ENCODE peak calls at places on chromosomes 4 and X, in seven cellular contexts. P is AG20443; H is fibroblast of the aortic adventitia; U is activated CD8-positive, alpha-beta memory T cell treated with anti-CD3 and anti-CD28 coated beads for 48 hours; W is neuronal stem cell; A is WTC11; J is H1. Y is an unnamed sample.

GRCh38 chr4:187606581-187606980 is 389.0 kb upstream of the ZFP42 start:
- DNase-seq in P (peak; percentile 52), H (peak; percentile 14), U (no peak), W (peak; percentile 44), A (peak; percentile 48), J (no peak), Y (no peak)

GRCh38 chrX:25295466-25295865 is 279.7 kb upstream of the ARX start:
- DNase-seq in P (no peak), H (no peak), U (no peak), W (no peak), A (no peak), J (no peak), Y (no peak)

GRCh38 chr4:138875886-138876608 is 139.5 kb upstream of the NOCT start:
- DNase-seq in P (peak; percentile 79), H (peak; percentile 84), U (no peak), W (no peak), A (no peak), J (no peak), Y (no peak)

GRCh38 chr4:54229631-54230478 is 762 bp downstream of the PDGFRA start:
- DNase-seq in P (peak; percentile 40), H (peak; percentile 82), U (no peak), W (peak; percentile 2), A (peak; percentile 38), J (no peak), Y (no peak)

GRCh38 chr4:148062301-148062950 is 330.5 kb downstream of the ARHGAP10 start:
- DNase-seq in P (no peak), H (no peak), U (no peak), W (no peak), A (no peak), J (no peak), Y (no peak)

GRCh38 chrX:77014655-77015377 is 432.4 kb upstream of the FGF16 start:
- DNase-seq in P (no peak), H (no peak), U (no peak), W (peak; percentile 74), A (peak; percentile 19), J (no peak), Y (no peak)

GRCh38 chr4:15677507-15677988 is 4.1 kb upstream of the FAM200B start:
- DNase-seq in P (no peak), H (peak; percentile 42), U (no peak), W (no peak), A (no peak), J (no peak), Y (no peak)

GRCh38 chr4:168634276-168634802 is 137.5 kb downstream of the PALLD start:
- DNase-seq in P (peak; percentile 76), H (peak; percentile 89), U (no peak), W (peak; percentile 20), A (no peak), J (no peak), Y (no peak)

GRCh38 chr4:156642161-156642560 is 329.4 kb downstream of the PDGFC start:
- DNase-seq in P (peak; percentile 13), H (no peak), U (no peak), W (no peak), A (no peak), J (no peak), Y (no peak)

GRCh38 chrX:69387559-69388487 is 116.3 kb upstream of the NALF2 start:
- DNase-seq in P (peak; percentile 78), H (peak; percentile 43), U (peak; percentile 5), W (peak; percentile 62), A (peak; percentile 82), J (peak; percentile 57), Y (peak; percentile 33)

GRCh38 chr4:185932491-185932890 is 120.5 kb upstream of the SORBS2 start:
- DNase-seq in P (peak; percentile 55), H (peak; percentile 69), U (no peak), W (no peak), A (no peak), J (no peak), Y (no peak)

GRCh38 chr4:184100297-184100885 is 117.3 kb downstream of the ENPP6 start:
- DNase-seq in P (peak; percentile 36), H (peak; percentile 21), U (no peak), W (peak; percentile 55), A (no peak), J (no peak), Y (no peak)